ENCODE peak calls at places on chromosomes 13 and 19, in five cellular contexts. One of them, this sample, is unnamed.

GRCh38 chr19:49506575-49507105 is 5.8 kb upstream of the FCGRT start:
- DNase-seq in fibroblast of mammary gland: peak
- DNase-seq in NCI-H1417: peak
- DNase-seq in AG04450: no peak
- DNase-seq in HTR-8/SVneo: peak
- DNase-seq in this sample: no peak

GRCh38 chr13:27728271-27728670 is 64.0 kb upstream of the GSX1 start:
- DNase-seq in fibroblast of mammary gland: no peak
- DNase-seq in NCI-H1417: no peak
- DNase-seq in AG04450: no peak
- DNase-seq in HTR-8/SVneo: no peak
- DNase-seq in this sample: no peak

GRCh38 chr19:41548954-41549688 is 26.8 kb upstream of the CEACAM21 start:
- DNase-seq in fibroblast of mammary gland: no peak
- DNase-seq in NCI-H1417: no peak
- DNase-seq in AG04450: no peak
- DNase-seq in HTR-8/SVneo: no peak
- DNase-seq in this sample: no peak

GRCh38 chr19:38455031-38455430 is 21.5 kb downstream of the RYR1 start:
- DNase-seq in fibroblast of mammary gland: peak
- DNase-seq in NCI-H1417: no peak
- DNase-seq in AG04450: no peak
- DNase-seq in HTR-8/SVneo: peak
- DNase-seq in this sample: no peak

GRCh38 chr19:2171349-2172145 is 7.8 kb downstream of the DOT1L start:
- DNase-seq in fibroblast of mammary gland: peak
- DNase-seq in NCI-H1417: peak
- DNase-seq in AG04450: no peak
- DNase-seq in HTR-8/SVneo: no peak
- DNase-seq in this sample: no peak

GRCh38 chr13:86608739-86609138 is 809.5 kb upstream of the SLITRK6 start:
- DNase-seq in fibroblast of mammary gland: no peak
- DNase-seq in NCI-H1417: no peak
- DNase-seq in AG04450: no peak
- DNase-seq in HTR-8/SVneo: no peak
- DNase-seq in this sample: no peak

GRCh38 chr19:2529473-2529918 is 53.6 kb downstream of the GADD45B start:
- DNase-seq in fibroblast of mammary gland: peak
- DNase-seq in NCI-H1417: peak
- DNase-seq in AG04450: no peak
- DNase-seq in HTR-8/SVneo: peak
- DNase-seq in this sample: peak

GRCh38 chr13:113273856-113274590 is 23.0 kb upstream of the LAMP1 start:
- DNase-seq in fibroblast of mammary gland: peak
- DNase-seq in NCI-H1417: no peak
- DNase-seq in AG04450: no peak
- DNase-seq in HTR-8/SVneo: no peak
- DNase-seq in this sample: peak

GRCh38 chr13:110876592-110876991 is 38.3 kb downstream of the ANKRD10 start:
- DNase-seq in fibroblast of mammary gland: no peak
- DNase-seq in NCI-H1417: peak
- DNase-seq in AG04450: no peak
- DNase-seq in HTR-8/SVneo: no peak
- DNase-seq in this sample: no peak

GRCh38 chr19:58584498-58585441 is 11.6 kb upstream of the MZF1 start:
- DNase-seq in fibroblast of mammary gland: no peak
- DNase-seq in NCI-H1417: no peak
- DNase-seq in AG04450: no peak
- DNase-seq in HTR-8/SVneo: no peak
- DNase-seq in this sample: no peak

GRCh38 chr13:109160357-109160756 is 530.9 kb downstream of the MYO16 start:
- DNase-seq in fibroblast of mammary gland: no peak
- DNase-seq in NCI-H1417: no peak
- DNase-seq in AG04450: no peak
- DNase-seq in HTR-8/SVneo: no peak
- DNase-seq in this sample: no peak

GRCh38 chr19:48806818-48807589 is 3.8 kb downstream of the BCAT2 start:
- DNase-seq in fibroblast of mammary gland: peak
- DNase-seq in NCI-H1417: no peak
- DNase-seq in AG04450: no peak
- DNase-seq in HTR-8/SVneo: no peak
- DNase-seq in this sample: no peak

GRCh38 chr19:46975918-46976782 is 43.5 kb upstream of the NPAS1 start:
- DNase-seq in fibroblast of mammary gland: peak
- DNase-seq in NCI-H1417: peak
- DNase-seq in AG04450: peak
- DNase-seq in HTR-8/SVneo: peak
- DNase-seq in this sample: peak

GRCh38 chr13:106479849-106480400 is 55.5 kb downstream of the EFNB2 start:
- DNase-seq in fibroblast of mammary gland: no peak
- DNase-seq in NCI-H1417: no peak
- DNase-seq in AG04450: no peak
- DNase-seq in HTR-8/SVneo: no peak
- DNase-seq in this sample: no peak

GRCh38 chr13:91142572-91142971 is 204.9 kb upstream of the MIR17HG start:
- DNase-seq in fibroblast of mammary gland: peak
- DNase-seq in NCI-H1417: peak
- DNase-seq in AG04450: no peak
- DNase-seq in HTR-8/SVneo: peak
- DNase-seq in this sample: peak

GRCh38 chr13:42681394-42681793 is 100.0 kb upstream of the FAM216B start:
- DNase-seq in fibroblast of mammary gland: no peak
- DNase-seq in NCI-H1417: no peak
- DNase-seq in AG04450: no peak
- DNase-seq in HTR-8/SVneo: no peak
- DNase-seq in this sample: no peak

GRCh38 chr13:107421028-107421427 is 794.3 kb downstream of the LIG4 start:
- DNase-seq in fibroblast of mammary gland: peak
- DNase-seq in NCI-H1417: no peak
- DNase-seq in AG04450: peak
- DNase-seq in HTR-8/SVneo: no peak
- DNase-seq in this sample: no peak

GRCh38 chr13:59318320-59318930 is 845.3 kb downstream of the DIAPH3 start:
- DNase-seq in fibroblast of mammary gland: peak
- DNase-seq in NCI-H1417: peak
- DNase-seq in AG04450: peak
- DNase-seq in HTR-8/SVneo: peak
- DNase-seq in this sample: no peak

GRCh38 chr19:36686365-36687213 is 823 bp upstream of the ZNF567 start:
- DNase-seq in fibroblast of mammary gland: peak
- DNase-seq in NCI-H1417: peak
- DNase-seq in AG04450: no peak
- DNase-seq in HTR-8/SVneo: no peak
- DNase-seq in this sample: no peak

GRCh38 chr13:111586291-111586690 is 265.8 kb downstream of the TEX29 start:
- DNase-seq in fibroblast of mammary gland: no peak
- DNase-seq in NCI-H1417: no peak
- DNase-seq in AG04450: no peak
- DNase-seq in HTR-8/SVneo: no peak
- DNase-seq in this sample: no peak

GRCh38 chr13:93147946-93148345 is 78.7 kb upstream of the GPC6 start:
- DNase-seq in fibroblast of mammary gland: no peak
- DNase-seq in NCI-H1417: no peak
- DNase-seq in AG04450: no peak
- DNase-seq in HTR-8/SVneo: no peak
- DNase-seq in this sample: no peak

GRCh38 chr19:18274776-18275356 is 614 bp upstream of the IQCN start:
- DNase-seq in fibroblast of mammary gland: peak
- DNase-seq in NCI-H1417: no peak
- DNase-seq in AG04450: no peak
- DNase-seq in HTR-8/SVneo: peak
- DNase-seq in this sample: peak

GRCh38 chr19:19946226-19946625 is 45.5 kb downstream of the ZNF93 start:
- DNase-seq in fibroblast of mammary gland: no peak
- DNase-seq in NCI-H1417: no peak
- DNase-seq in AG04450: no peak
- DNase-seq in HTR-8/SVneo: no peak
- DNase-seq in this sample: no peak

GRCh38 chr13:96285729-96286128 is 195.8 kb downstream of the HS6ST3 start:
- DNase-seq in fibroblast of mammary gland: no peak
- DNase-seq in NCI-H1417: no peak
- DNase-seq in AG04450: no peak
- DNase-seq in HTR-8/SVneo: no peak
- DNase-seq in this sample: no peak

GRCh38 chr19:10936661-10937084 is 8.1 kb downstream of the TIMM29 start:
- DNase-seq in fibroblast of mammary gland: peak
- DNase-seq in NCI-H1417: peak
- DNase-seq in AG04450: peak
- DNase-seq in HTR-8/SVneo: peak
- DNase-seq in this sample: peak

GRCh38 chr13:112186091-112186490 is 119.1 kb downstream of the SOX1 start:
- DNase-seq in fibroblast of mammary gland: no peak
- DNase-seq in NCI-H1417: no peak
- DNase-seq in AG04450: no peak
- DNase-seq in HTR-8/SVneo: no peak
- DNase-seq in this sample: no peak

GRCh38 chr13:44884076-44884729 is 105.1 kb downstream of the NUFIP1 start:
- DNase-seq in fibroblast of mammary gland: peak
- DNase-seq in NCI-H1417: no peak
- DNase-seq in AG04450: no peak
- DNase-seq in HTR-8/SVneo: peak
- DNase-seq in this sample: peak

GRCh38 chr19:5262721-5263120 is 77.9 kb downstream of the PTPRS start:
- DNase-seq in fibroblast of mammary gland: no peak
- DNase-seq in NCI-H1417: no peak
- DNase-seq in AG04450: no peak
- DNase-seq in HTR-8/SVneo: no peak
- DNase-seq in this sample: no peak

GRCh38 chr19:13843104-13843921 is 33.6 kb upstream of the NANOS3 start:
- DNase-seq in fibroblast of mammary gland: no peak
- DNase-seq in NCI-H1417: peak
- DNase-seq in AG04450: no peak
- DNase-seq in HTR-8/SVneo: no peak
- DNase-seq in this sample: no peak

GRCh38 chr19:49142866-49143335 is 12.3 kb downstream of the HRC start:
- DNase-seq in fibroblast of mammary gland: peak
- DNase-seq in NCI-H1417: no peak
- DNase-seq in AG04450: peak
- DNase-seq in HTR-8/SVneo: peak
- DNase-seq in this sample: peak

GRCh38 chr19:40754611-40755247 is 3.7 kb downstream of the SNRPA start:
- DNase-seq in fibroblast of mammary gland: peak
- DNase-seq in NCI-H1417: no peak
- DNase-seq in AG04450: no peak
- DNase-seq in HTR-8/SVneo: no peak
- DNase-seq in this sample: no peak

GRCh38 chr13:58721273-58721672 is 1089.7 kb downstream of the PCDH17 start:
- DNase-seq in fibroblast of mammary gland: no peak
- DNase-seq in NCI-H1417: no peak
- DNase-seq in AG04450: no peak
- DNase-seq in HTR-8/SVneo: no peak
- DNase-seq in this sample: no peak

GRCh38 chr19:15264061-15264932 is 32.0 kb upstream of the EPHX3 start:
- DNase-seq in fibroblast of mammary gland: peak
- DNase-seq in NCI-H1417: peak
- DNase-seq in AG04450: peak
- DNase-seq in HTR-8/SVneo: peak
- DNase-seq in this sample: no peak

This sample was measured in skeletal muscle cell.